ENCODE peak calls at places on chromosome 10, in four cellular contexts. M is EL, L is HEK293T, T is AG09309. H is an unnamed sample.

GRCh38 chr10:5515948-5516761 is 8.6 kb upstream of the CALML3 start:
- DNase-seq in L (no peak), T (no peak), M (no peak), H (no peak)

GRCh38 chr10:72009430-72010081 is 45.4 kb downstream of the CHST3 start:
- DNase-seq in T (peak; percentile 94), L (no peak), M (peak; percentile 96), H (peak; percentile 85)

GRCh38 chr10:28300027-28300426 is 2.8 kb downstream of the MPP7 start:
- DNase-seq in L (no peak), M (no peak), T (no peak), H (no peak)

GRCh38 chr10:30000802-30001571 is 58.4 kb downstream of the JCAD start:
- DNase-seq in T (peak; percentile 83), M (peak; percentile 66), L (no peak), H (peak; percentile 68)

GRCh38 chr10:60343254-60343653 is 46.4 kb downstream of the ANK3 start:
- DNase-seq in T (no peak), L (no peak), M (peak; percentile 38), H (no peak)

GRCh38 chr10:3067859-3068179 is 471 bp downstream of the PFKP start:
- DNase-seq in M (no peak), T (no peak), L (peak; percentile 22), H (no peak)

GRCh38 chr10:16594106-16594505 is 72.4 kb upstream of the C1QL3 start:
- DNase-seq in M (no peak), L (no peak), T (no peak), H (no peak)

GRCh38 chr10:119786117-119786769 is 60.4 kb downstream of the INPP5F start:
- DNase-seq in M (no peak), T (no peak), L (peak; percentile 38), H (peak; percentile 30)

GRCh38 chr10:60937784-60938654 is 6.0 kb downstream of the RHOBTB1 start:
- DNase-seq in M (peak; percentile 74), T (no peak), L (no peak), H (no peak)

GRCh38 chr10:30579554-30579953 is 50.0 kb downstream of the LYZL2 start:
- DNase-seq in T (no peak), L (no peak), M (no peak), H (no peak)

GRCh38 chr10:3935141-3935540 is 150.1 kb upstream of the KLF6 start:
- DNase-seq in T (peak; percentile 57), L (no peak), M (peak; percentile 77), H (peak; percentile 34)

GRCh38 chr10:112202561-112203241 is 19.1 kb upstream of the GPAM start:
- DNase-seq in M (peak; percentile 50), L (no peak), T (no peak), H (peak; percentile 4)

GRCh38 chr10:1199897-1200721 is 143.9 kb downstream of the WDR37 start:
- DNase-seq in T (no peak), M (no peak), L (no peak), H (no peak)

GRCh38 chr10:944034-944831 is 12.7 kb upstream of the LARP4B start:
- DNase-seq in T (peak; percentile 32), M (peak; percentile 67), L (no peak), H (no peak)

GRCh38 chr10:86556933-86557649 is 35.5 kb upstream of the WAPL start:
- DNase-seq in M (no peak), L (no peak), T (no peak), H (no peak)

GRCh38 chr10:61931620-61932332 is 30.3 kb downstream of the ARID5B start:
- DNase-seq in T (no peak), M (no peak), L (no peak), H (no peak)

GRCh38 chr10:131280101-131280500 is 31.4 kb downstream of the TCERG1L start:
- DNase-seq in L (no peak), M (no peak), T (no peak), H (no peak)

GRCh38 chr10:132540456-132540855 is 2.9 kb downstream of the INPP5A start:
- DNase-seq in T (no peak), M (peak; percentile 66), L (no peak), H (no peak)

GRCh38 chr10:3067045-3067858 is at the start of gene PFKP:
- DNase-seq in L (peak; percentile 45), M (peak; percentile 55), T (no peak), H (no peak)

GRCh38 chr10:128322106-128322505 is 195.9 kb upstream of the MKI67 start:
- DNase-seq in M (no peak), T (no peak), L (no peak), H (no peak)

GRCh38 chr10:43944742-43945730 is 296.4 kb upstream of the ZNF32 start:
- DNase-seq in T (no peak), L (no peak), M (no peak), H (no peak)

GRCh38 chr10:4107328-4107851 is 322.4 kb upstream of the KLF6 start:
- DNase-seq in M (no peak), T (no peak), L (no peak), H (no peak)

GRCh38 chr10:112286837-112287818 is 3.9 kb downstream of the TECTB start:
- DNase-seq in L (no peak), T (no peak), M (no peak), H (no peak)

GRCh38 chr10:97123713-97124112 is 62.0 kb downstream of the SLIT1 start:
- DNase-seq in L (no peak), T (no peak), M (no peak), H (no peak)

GRCh38 chr10:72335394-72336258 is 19.1 kb downstream of the DNAJB12 start:
- DNase-seq in L (no peak), T (no peak), M (no peak), H (no peak)